ENCODE peak calls at places on chromosomes 11 and 22, in four cellular contexts. W is A549, K is uterus, H is pancreas. Y is an unnamed sample. For H3K4me1 and H3K9me3, the result is how much of the 10 kb centered on the place peaks cover.

GRCh38 chr11:121451982-121452608 is at the start of gene SORL1:
- DNase-seq in H (peak), K (peak), W (peak), Y (peak)

GRCh38 chr11:91755526-91755925 is 469.1 kb upstream of the FAT3 start:
- DNase-seq in W (no peak), H (no peak), K (no peak), Y (no peak)

GRCh38 chr11:85918910-85919794 is 64.0 kb downstream of the CCDC83 start:
- DNase-seq in K (no peak), W (no peak), H (no peak), Y (no peak)

GRCh38 chr11:67301951-67302516 is 1.3 kb upstream of the SSH3 start:
- DNase-seq in K (no peak), H (peak), W (peak), Y (peak)

GRCh38 chr11:63619967-63620366 is 5.7 kb upstream of the PLAAT3 start:
- DNase-seq in H (no peak), W (no peak), K (no peak), Y (no peak)

GRCh38 chr11:43573233-43573632 is 107.3 kb upstream of the HSD17B12 start:
- DNase-seq in H (no peak), K (no peak), W (peak), Y (no peak)

GRCh38 chr11:126162286-126163030 is 49.0 kb downstream of the RPUSD4 start:
- DNase-seq in K (no peak), W (no peak), H (no peak), Y (no peak)

GRCh38 chr11:4197112-4197511 is 102.5 kb downstream of the RRM1 start:
- DNase-seq in W (no peak), H (no peak), K (no peak), Y (no peak)

GRCh38 chr11:70445605-70446004 is 47.3 kb downstream of the CTTN start:
- DNase-seq in W (no peak), H (no peak), K (no peak), Y (no peak)

GRCh38 chr11:67290801-67291200 is 1.7 kb downstream of the ANKRD13D start:
- DNase-seq in K (no peak), W (no peak), H (peak), Y (no peak)

DNA sequence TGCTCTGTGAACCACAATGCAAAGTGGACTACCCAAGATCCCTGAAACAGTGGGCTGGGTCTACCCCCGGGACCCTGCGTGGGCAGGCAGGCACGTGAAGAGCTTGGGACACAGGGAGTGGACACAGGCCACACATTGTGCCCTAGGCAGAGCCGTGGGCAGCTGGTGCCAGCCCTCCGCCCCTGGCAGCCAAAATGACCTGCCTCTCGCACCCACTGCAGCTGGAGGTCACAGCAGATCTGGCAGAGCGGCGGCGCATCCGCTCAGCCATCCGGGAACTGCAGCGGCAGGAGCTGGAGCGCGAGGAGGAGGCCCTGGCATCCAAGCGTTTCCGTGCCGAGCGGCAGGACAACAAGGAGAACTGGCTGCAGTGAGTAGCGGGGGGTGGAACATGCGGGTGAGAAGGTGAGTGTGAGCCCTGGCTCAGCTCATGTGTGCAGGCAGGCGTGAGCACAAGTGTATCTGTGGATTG is 6.7 kb downstream of the SMTN start:
- DNase-seq in H (peak), K (no peak), W (no peak), Y (peak)
- H3K4me1 ChIP-seq in H (under half), K (under half), W (under half), Y (under half)

GRCh38 chr22:48081281-48081680 is 1318.8 kb downstream of the TBC1D22A start:
- DNase-seq in H (no peak), W (no peak), K (no peak), Y (no peak)
- H3K9me3 ChIP-seq in H (under half), W (under half), K (under half), Y (under half)

DNA sequence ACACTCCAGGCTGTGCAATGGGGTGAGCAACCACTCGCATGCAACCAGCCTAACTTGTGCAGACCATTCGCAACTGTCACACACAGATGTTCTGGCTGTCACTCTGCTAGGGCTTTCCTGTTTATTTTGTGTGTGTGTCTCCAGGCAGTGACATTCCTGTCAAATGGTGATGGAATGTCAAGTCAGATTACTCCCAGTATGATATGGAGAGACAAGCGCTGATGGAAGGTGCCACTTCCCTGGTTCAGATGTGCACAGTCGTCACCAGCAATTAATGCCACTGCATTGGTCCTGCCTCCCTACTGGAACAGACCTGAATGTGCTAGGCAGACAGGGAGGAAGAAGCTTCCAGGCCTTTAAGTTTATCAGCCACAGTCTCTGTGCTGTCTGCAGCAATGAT is 442.4 kb upstream of the ISX start:
- DNase-seq in W (no peak), H (no peak), K (no peak), Y (no peak)
- H3K4me1 ChIP-seq in W (under half), H (under half), K (under half), Y (under half)

DNA sequence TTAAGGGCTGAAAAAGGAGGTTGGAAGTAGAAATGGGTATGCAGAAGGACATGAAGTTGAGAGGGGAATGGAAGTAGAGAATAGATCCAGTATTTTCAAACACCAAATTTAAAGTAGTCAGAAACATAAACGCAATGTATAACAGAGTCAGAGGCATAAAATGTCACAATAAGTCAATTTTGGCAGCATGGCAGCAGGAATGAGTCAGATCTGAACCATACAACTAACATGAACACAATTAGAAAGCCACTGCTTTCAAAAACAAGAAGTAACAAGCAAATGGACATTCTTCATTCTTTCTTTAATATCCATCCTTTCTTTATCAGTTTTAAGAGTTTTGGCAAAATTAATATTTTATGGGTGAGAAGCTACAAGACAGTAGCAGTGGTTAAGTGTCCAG is 2.5 kb downstream of the CHORDC1 start:
- DNase-seq in W (no peak), H (no peak), K (no peak), Y (no peak)
- H3K9me3 ChIP-seq in W (under half), H (under half), K (under half), Y (under half)

DNA sequence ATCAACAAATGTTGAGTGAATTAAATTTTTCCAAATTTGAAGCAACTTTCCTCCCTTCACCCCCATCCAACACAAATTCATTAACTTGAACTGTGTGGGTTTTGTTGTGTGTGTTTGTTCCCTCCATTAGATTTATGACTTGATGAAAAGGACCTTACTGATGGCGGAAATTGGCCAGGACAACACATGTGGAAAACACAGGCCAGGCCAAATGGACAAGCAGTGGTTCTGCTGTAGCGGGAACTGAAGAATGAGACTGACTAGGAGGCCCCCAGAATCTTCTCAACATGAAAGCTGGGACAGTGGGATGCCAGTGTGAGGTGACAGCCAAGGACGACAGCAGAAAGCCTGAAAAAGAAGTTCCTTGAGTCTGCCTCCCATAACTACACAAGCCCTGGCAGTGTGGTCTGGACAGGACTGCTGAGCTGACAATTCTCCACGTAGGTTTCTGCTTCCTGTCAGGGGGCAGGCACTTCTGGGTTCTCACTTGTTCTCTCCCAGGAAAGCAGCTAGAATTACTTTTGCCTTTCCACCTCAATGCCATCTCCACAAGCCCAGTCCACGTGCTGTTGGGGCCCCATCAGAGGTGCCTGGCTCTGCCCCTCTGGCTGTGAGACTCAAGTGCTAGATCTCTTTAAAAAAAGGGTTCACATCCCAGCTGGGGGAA is 94.3 kb downstream of the ETS1 start:
- DNase-seq in K (no peak), H (no peak), W (no peak), Y (no peak)
- H3K4me1 ChIP-seq in K (under half), H (under half), W (half or more), Y (half or more)

GRCh38 chr11:58254936-58255335 is 13.1 kb downstream of the OR10W1 start:
- DNase-seq in W (no peak), H (no peak), K (no peak), Y (no peak)
- H3K9me3 ChIP-seq in W (under half), H (under half), K (under half), Y (under half)

GRCh38 chr11:75263944-75264349 is 23.4 kb downstream of the TPBGL start:
- DNase-seq in H (no peak), K (no peak), W (no peak), Y (peak)

GRCh38 chr11:75265851-75266531 is 25.4 kb downstream of the TPBGL start:
- DNase-seq in K (no peak), H (no peak), W (no peak), Y (peak)

GRCh38 chr11:75264971-75265370 is 24.4 kb downstream of the TPBGL start:
- DNase-seq in H (no peak), W (no peak), K (no peak), Y (no peak)

GRCh38 chr11:75262961-75263852 is 22.6 kb downstream of the TPBGL start:
- DNase-seq in W (no peak), H (no peak), K (no peak), Y (peak)

DNA sequence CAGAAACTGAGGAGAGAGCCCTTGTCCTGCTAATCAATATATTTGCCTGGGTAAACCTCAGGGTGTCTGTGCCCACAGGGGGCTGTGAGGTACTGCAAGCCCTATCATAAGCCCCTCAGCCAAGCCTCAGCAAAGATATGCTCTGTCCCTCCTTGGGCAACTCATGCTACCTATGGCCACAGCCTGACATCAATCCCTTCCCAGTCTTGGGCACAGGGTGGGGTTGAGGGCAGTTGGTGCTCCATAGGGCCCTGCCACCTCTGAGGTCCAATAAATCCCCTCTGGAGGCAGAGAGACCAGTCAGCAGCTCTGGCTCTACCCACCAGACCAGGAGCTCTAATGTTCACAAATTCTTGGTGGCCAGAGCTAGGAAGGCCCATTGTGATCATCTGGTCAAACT is 23.8 kb downstream of the TPBGL start:
- DNase-seq in W (no peak), H (no peak), K (no peak), Y (peak)
- H3K4me1 ChIP-seq in W (under half), H (under half), K (under half), Y (under half)

DNA sequence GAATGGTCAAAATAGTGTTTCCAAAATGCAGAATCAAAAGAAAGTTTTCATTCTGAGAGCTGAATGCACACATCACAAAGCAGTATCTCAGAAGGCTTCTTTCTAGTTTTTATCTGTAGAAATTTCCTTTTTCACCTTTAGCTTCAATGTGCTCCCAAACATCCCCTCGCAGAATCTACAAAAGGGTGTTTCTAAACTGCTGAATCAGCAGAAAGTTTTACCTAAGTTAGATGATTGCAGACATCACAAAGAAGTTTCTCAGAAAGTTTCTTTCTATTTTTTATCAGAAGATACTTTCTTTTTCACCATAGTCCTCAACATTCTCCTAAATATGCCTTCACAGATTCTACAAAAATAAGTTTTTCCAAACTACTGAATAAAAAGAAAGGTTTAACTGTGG is 239.8 kb downstream of the OR4A5 start:
- DNase-seq in H (no peak), K (no peak), W (no peak), Y (no peak)
- H3K9me3 ChIP-seq in H (under half), K (under half), W (under half), Y (under half)

GRCh38 chr11:65549088-65549487 is 9.1 kb downstream of the LTBP3 start:
- DNase-seq in K (no peak), H (no peak), W (no peak), Y (no peak)
- H3K4me1 ChIP-seq in K (under half), H (under half), W (under half), Y (under half)

DNA sequence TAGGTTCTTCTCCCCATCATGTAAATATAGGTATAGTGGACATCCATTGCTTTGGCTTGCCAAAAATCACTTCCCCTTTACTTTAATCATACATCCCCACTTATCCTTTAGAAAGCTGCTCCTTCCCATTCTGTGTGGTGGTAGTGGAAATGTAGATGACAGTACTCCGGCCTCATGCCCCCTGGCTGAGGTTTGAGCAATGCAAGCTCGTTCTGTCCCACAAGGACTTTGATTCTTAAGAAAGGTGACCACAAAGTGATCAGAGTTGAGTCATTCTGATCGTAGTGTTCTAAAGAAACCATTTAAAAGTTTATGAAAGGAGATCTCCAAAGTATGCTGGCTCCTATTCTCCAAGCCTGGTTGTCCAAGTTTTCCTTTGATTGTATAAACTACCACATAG is 10.9 kb downstream of the TUG1 start:
- DNase-seq in W (no peak), H (no peak), K (no peak), Y (no peak)
- H3K9me3 ChIP-seq in W (under half), H (under half), K (half or more), Y (under half)